ENCODE peak calls at places on chromosomes 4 and X, in five cellular contexts. Q, G, T, F and R are unnamed samples.
A peak's percentile ranks its signal among the peaks of the same experiment; 100 is the strongest.

GRCh38 chrX:47248576-47248975 is 15.8 kb downstream of the USP11 start:
- DNase-seq in F (no peak), G (no peak), T (no peak), Q (no peak), R (no peak)

GRCh38 chrX:39965051-39965573 is 132.6 kb downstream of the BCOR start:
- DNase-seq in T (no peak), Q (no peak), G (no peak), F (no peak), R (no peak)

GRCh38 chrX:3286196-3286920 is 60.1 kb downstream of the MXRA5 start:
- DNase-seq in Q (no peak), F (no peak), G (no peak), T (peak; percentile 86), R (no peak)

GRCh38 chr4:56981795-56982201 is 3.1 kb downstream of the POLR2B start:
- DNase-seq in G (no peak), Q (no peak), F (no peak), T (peak; percentile 77), R (no peak)

GRCh38 chrX:40152706-40153334 is 55.1 kb upstream of the BCOR start:
- DNase-seq in G (peak; percentile 89), Q (no peak), F (peak; percentile 82), T (no peak), R (peak; percentile 79)

GRCh38 chr4:53026233-53026632 is 164.1 kb downstream of the RASL11B start:
- DNase-seq in F (no peak), Q (no peak), T (no peak), G (no peak), R (no peak)

GRCh38 chr4:42066402-42066801 is 76.1 kb downstream of the SLC30A9 start:
- DNase-seq in T (no peak), F (no peak), Q (no peak), G (no peak), R (no peak)

GRCh38 chr4:148068065-148068911 is 336.4 kb downstream of the ARHGAP10 start:
- DNase-seq in T (no peak), G (no peak), Q (no peak), F (no peak), R (peak; percentile 77)

GRCh38 chr4:7398104-7398423 is 36.7 kb downstream of the PSAPL1 start:
- DNase-seq in G (no peak), T (peak; percentile 88), Q (peak; percentile 85), F (no peak), R (peak; percentile 39)

GRCh38 chr4:113311047-113311446 is 261.6 kb downstream of the ANK2 start:
- DNase-seq in G (no peak), T (no peak), F (no peak), Q (no peak), R (no peak)

GRCh38 chr4:845836-846251 is 19.9 kb upstream of the CPLX1 start:
- DNase-seq in F (no peak), Q (no peak), T (peak; percentile 16), G (peak; percentile 51), R (no peak)

GRCh38 chr4:165204462-165204830 is 2.9 kb upstream of the KLHL2 start:
- DNase-seq in T (peak; percentile 42), G (no peak), Q (no peak), F (no peak), R (no peak)

GRCh38 chrX:122268353-122268752 is 915.7 kb upstream of the GRIA3 start:
- DNase-seq in G (no peak), Q (no peak), T (no peak), F (no peak), R (no peak)

GRCh38 chr4:86972997-86973396 is 38.2 kb downstream of the AFF1 start:
- DNase-seq in F (peak; percentile 81), T (no peak), G (no peak), Q (peak; percentile 19), R (peak; percentile 68)

GRCh38 chr4:165440415-165440882 is 61.6 kb downstream of the CPE start:
- DNase-seq in G (no peak), T (peak; percentile 90), Q (peak; percentile 2), F (no peak), R (peak; percentile 55)

GRCh38 chr4:83387922-83388676 is 53.5 kb upstream of the HPSE start:
- DNase-seq in Q (no peak), G (no peak), F (no peak), T (no peak), R (peak; percentile 43)

GRCh38 chr4:143084566-143084965 is 100.2 kb upstream of the USP38 start:
- DNase-seq in T (peak; percentile 1), F (no peak), G (no peak), Q (no peak), R (peak; percentile 39)

GRCh38 chrX:97372006-97372766 is 488.5 kb downstream of the RPA4 start:
- DNase-seq in F (no peak), T (no peak), G (no peak), Q (no peak), R (no peak)

GRCh38 chr4:188439641-188440311 is 300.5 kb downstream of the TRIML1 start:
- DNase-seq in Q (peak; percentile 41), T (no peak), F (no peak), G (no peak), R (peak; percentile 46)

GRCh38 chr4:80071643-80072606 is 1.1 kb downstream of the ANTXR2 start:
- DNase-seq in G (no peak), Q (peak; percentile 67), T (no peak), F (peak; percentile 70), R (peak; percentile 80)

GRCh38 chr4:188455353-188455752 is 316.1 kb downstream of the TRIML1 start:
- DNase-seq in G (no peak), Q (no peak), F (no peak), T (no peak), R (no peak)

GRCh38 chr4:153748378-153748777 is 11.4 kb downstream of the RNF175 start:
- DNase-seq in F (no peak), G (no peak), T (peak; percentile 70), Q (no peak), R (peak; percentile 34)

GRCh38 chr4:107666134-107666533 is 53.9 kb downstream of the PAPSS1 start:
- DNase-seq in F (no peak), G (no peak), Q (no peak), T (peak; percentile 16), R (no peak)

GRCh38 chr4:5747746-5748365 is 36.9 kb downstream of the EVC start:
- DNase-seq in F (no peak), T (peak; percentile 93), Q (no peak), G (no peak), R (no peak)

GRCh38 chrX:9134341-9134740 is 100.4 kb upstream of the FAM9B start:
- DNase-seq in G (no peak), F (no peak), Q (no peak), T (no peak), R (no peak)

GRCh38 chr4:186693159-186693815 is 30.4 kb downstream of the FAT1 start:
- DNase-seq in G (no peak), F (no peak), Q (no peak), T (peak; percentile 96), R (no peak)

GRCh38 chr4:143700420-143701352 is at the start of gene FREM3:
- DNase-seq in T (no peak), Q (peak; percentile 26), F (no peak), G (peak; percentile 81), R (peak; percentile 84)

GRCh38 chrX:19747672-19748610 is 139.5 kb downstream of the SH3KBP1 start:
- DNase-seq in F (no peak), Q (no peak), T (no peak), G (no peak), R (no peak)

GRCh38 chr4:94540476-94540875 is 88.7 kb downstream of the PDLIM5 start:
- DNase-seq in G (no peak), T (no peak), F (no peak), Q (no peak), R (no peak)

GRCh38 chr4:7023486-7023885 is 19.7 kb upstream of the TADA2B start:
- DNase-seq in Q (no peak), F (no peak), G (no peak), T (no peak), R (no peak)

GRCh38 chr4:173056271-173056670 is 112.3 kb upstream of the GALNT7 start:
- DNase-seq in T (no peak), Q (no peak), F (no peak), G (no peak), R (no peak)

GRCh38 chr4:94452476-94453300 is 946 bp downstream of the PDLIM5 start:
- DNase-seq in F (peak; percentile 93), Q (peak; percentile 92), T (peak; percentile 82), G (peak; percentile 52), R (peak; percentile 89)

DNA sequence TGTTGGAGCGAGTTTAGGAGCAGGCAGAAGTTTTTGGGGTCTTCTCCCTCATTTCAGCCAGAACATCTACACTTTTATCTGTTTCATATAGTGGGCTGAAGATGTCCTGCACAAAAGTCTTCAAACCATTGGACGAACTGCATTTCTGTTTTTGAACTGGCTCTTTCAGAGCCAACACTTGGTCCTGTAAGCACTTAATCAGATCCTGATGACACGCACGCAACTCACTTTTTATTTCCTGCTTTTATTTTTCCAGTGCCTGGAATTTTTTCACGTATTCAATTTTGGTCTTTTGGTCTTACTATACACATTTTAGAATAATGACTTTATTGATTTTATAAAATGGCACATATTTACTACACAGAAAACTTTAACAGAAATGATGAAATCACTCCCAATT is 40.2 kb upstream of the NKX3-2 start:
- DNase-seq in F (no peak), T (no peak), G (no peak), Q (no peak), R (no peak)
- H3K36me3 ChIP-seq in F (peaks cover 67% of the 10 kb centered on the region), T (peaks cover 54% of the 10 kb centered on the region), G (peaks cover 66% of the 10 kb centered on the region), Q (peaks cover 72% of the 10 kb centered on the region), R (peaks cover 80% of the 10 kb centered on the region)

GRCh38 chr4:101067383-101067782 is 279.9 kb downstream of the PPP3CA start:
- DNase-seq in Q (no peak), T (no peak), F (no peak), G (no peak), R (no peak)
- H3K27ac ChIP-seq in Q (no peak overlapping the region), T (no peak overlapping the region), F (no peak overlapping the region), G (no peak overlapping the region), R (peak overlapping the region; percentile 85)

GRCh38 chr4:105436414-105436813 is 37.4 kb downstream of the PPA2 start:
- DNase-seq in T (no peak), F (no peak), G (no peak), Q (no peak), R (no peak)

GRCh38 chr4:105434940-105435339 is 38.9 kb downstream of the PPA2 start:
- DNase-seq in G (no peak), Q (no peak), F (no peak), T (no peak), R (no peak)

DNA sequence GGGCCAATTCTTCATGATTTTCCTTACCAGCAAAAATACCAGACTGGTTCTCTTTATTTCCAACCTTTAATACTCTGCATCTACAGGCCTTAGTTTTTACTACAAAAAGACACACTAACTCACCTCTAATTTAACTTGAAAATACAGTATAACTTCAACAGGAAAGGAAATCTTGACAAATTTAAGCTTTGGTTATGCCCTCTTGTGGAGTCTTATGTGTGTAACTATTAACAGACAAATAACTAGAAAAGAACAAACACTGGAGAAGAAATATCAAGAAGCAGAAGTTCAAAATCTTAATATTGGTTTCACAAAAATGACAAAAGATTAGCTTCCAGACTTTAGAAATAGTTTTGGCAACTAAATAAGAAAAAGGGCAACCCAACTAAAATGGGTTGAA is 33.0 kb downstream of the PPA2 start:
- DNase-seq in T (no peak), G (no peak), Q (no peak), F (no peak), R (no peak)
- H3K36me3 ChIP-seq in T (peaks cover 3% of the 10 kb centered on the region), G (peaks cover 4% of the 10 kb centered on the region), Q (peaks cover 13% of the 10 kb centered on the region), F (peaks cover 6% of the 10 kb centered on the region), R (peaks cover 63% of the 10 kb centered on the region)

DNA sequence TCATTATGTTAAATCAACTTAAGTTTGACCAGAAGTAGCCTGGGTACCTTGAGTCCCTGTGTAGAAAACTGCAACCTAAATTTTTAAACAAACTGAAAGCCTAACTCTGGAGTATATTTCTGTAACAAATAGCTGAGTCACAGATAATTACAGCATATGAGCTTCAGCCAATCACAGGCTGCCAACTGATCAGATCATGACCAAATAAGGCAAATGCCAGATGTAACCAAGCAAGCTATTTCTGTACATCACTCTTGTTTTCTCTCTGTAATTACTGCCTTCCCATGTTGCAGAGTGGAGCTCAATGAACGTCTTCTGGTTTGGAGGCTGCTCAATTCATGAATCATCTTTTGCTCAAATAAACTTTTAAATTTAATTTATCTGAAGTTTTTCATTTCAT is 980.9 kb upstream of the DIAPH2 start:
- DNase-seq in Q (no peak), T (no peak), F (no peak), G (no peak), R (no peak)
- H3K27ac ChIP-seq in Q (no peak overlapping the region), T (no peak overlapping the region), F (no peak overlapping the region), G (no peak overlapping the region), R (no peak overlapping the region)